ENCODE peak calls at places on chromosome 16, in six cellular contexts. W, X, C, U, Y and J are unnamed samples.

GRCh38 chr16:4593069-4593468 is 21.6 kb downstream of the UBALD1 start:
- DNase-seq in W (peak), Y (no peak), U (no peak), C (no peak), X (no peak), J (no peak)

GRCh38 chr16:21250072-21250923 is 16.8 kb downstream of the ANKS4B start:
- DNase-seq in X (no peak), W (no peak), C (no peak), Y (no peak), U (no peak), J (no peak)

GRCh38 chr16:87295259-87295658 is 21.9 kb downstream of the C16orf95 start:
- DNase-seq in U (peak), C (peak), W (peak), X (no peak), Y (no peak), J (no peak)

GRCh38 chr16:67394271-67395104 is 1.2 kb upstream of the TPPP3 start:
- DNase-seq in X (no peak), W (peak), U (no peak), C (no peak), Y (no peak), J (no peak)

GRCh38 chr16:88099563-88099890 is 148.3 kb downstream of the BANP start:
- DNase-seq in X (no peak), W (no peak), C (no peak), U (no peak), Y (no peak), J (no peak)

GRCh38 chr16:4624015-4624826 is at the start of gene MGRN1:
- DNase-seq in X (peak), U (peak), Y (peak), W (peak), C (peak), J (peak)

GRCh38 chr16:64012166-64012565 is 1109.7 kb downstream of the CDH11 start:
- DNase-seq in W (no peak), C (no peak), Y (no peak), X (no peak), U (no peak), J (no peak)

GRCh38 chr16:67514382-67514828 is 14.2 kb upstream of the RIPOR1 start:
- DNase-seq in X (no peak), U (peak), W (peak), C (peak), Y (peak), J (peak)

GRCh38 chr16:10940501-10941079 is 1.7 kb downstream of the DEXI start:
- DNase-seq in W (no peak), C (no peak), X (no peak), U (peak), Y (no peak), J (no peak)

GRCh38 chr16:30382398-30383015 is at the start of gene SEPTIN1:
- DNase-seq in Y (no peak), W (no peak), X (no peak), C (no peak), U (peak), J (no peak)

GRCh38 chr16:15427648-15428239 is 6.6 kb upstream of the BMERB1 start:
- DNase-seq in C (peak), U (peak), Y (peak), X (peak), W (peak), J (peak)

GRCh38 chr16:23509763-23510153 is 536 bp downstream of the GGA2 start:
- DNase-seq in Y (no peak), W (peak), C (peak), X (no peak), U (peak), J (no peak)